ENCODE peak calls at places on chromosomes 5 and 9, in ten cellular contexts. G is AG10803; X is stimulated activated CD4-positive, alpha-beta T cell treated with anti-CD3 and anti-CD28 coated beads, TNF-alpha, amount 100 ng/mL, for 48 hours; K is NCI-H345; O is H1; T is renal cortical epithelial cell; U is Daoy; V is HCEC 1CT; W is NCI-H1930; L is brain microvascular endothelial cell. J is an unnamed sample.

GRCh38 chr5:43627028-43627427 is 24.0 kb downstream of the NNT start:
- DNase-seq in G (peak), X (no peak), K (peak), O (no peak), T (peak), U (peak), V (peak), W (peak), L (peak), J (no peak)

GRCh38 chr5:180178516-180179398 is 30.3 kb downstream of the RASGEF1C start:
- DNase-seq in G (no peak), X (no peak), K (no peak), O (no peak), T (no peak), U (no peak), V (no peak), W (no peak), L (no peak), J (no peak)

GRCh38 chr9:128215491-128216404 is 12.6 kb downstream of the DNM1 start:
- DNase-seq in G (peak), X (no peak), K (no peak), O (no peak), T (peak), U (peak), V (peak), W (no peak), L (peak), J (no peak)

GRCh38 chr5:98248949-98249348 is 524.5 kb upstream of the RGMB start:
- DNase-seq in G (peak), X (no peak), K (no peak), O (no peak), T (peak), U (peak), V (peak), W (no peak), L (peak), J (no peak)

GRCh38 chr5:11672385-11673085 is 231.7 kb downstream of the CTNND2 start:
- DNase-seq in G (no peak), X (no peak), K (no peak), O (no peak), T (no peak), U (no peak), V (no peak), W (no peak), L (no peak), J (no peak)

GRCh38 chr5:86679529-86679928 is 61.8 kb downstream of the COX7C start:
- DNase-seq in G (peak), X (no peak), K (peak), O (no peak), T (peak), U (peak), V (peak), W (no peak), L (peak), J (no peak)

GRCh38 chr5:164818440-164818839 is 1313.0 kb downstream of the MAT2B start:
- DNase-seq in G (no peak), X (no peak), K (no peak), O (no peak), T (peak), U (no peak), V (no peak), W (no peak), L (no peak), J (no peak)

GRCh38 chr5:170631471-170632195 is 127.8 kb downstream of the KCNIP1 start:
- DNase-seq in G (peak), X (no peak), K (no peak), O (no peak), T (no peak), U (peak), V (no peak), W (no peak), L (no peak), J (no peak)

GRCh38 chr9:89010056-89010455 is 18.8 kb downstream of the S1PR3 start:
- DNase-seq in G (no peak), X (no peak), K (no peak), O (no peak), T (no peak), U (no peak), V (no peak), W (no peak), L (no peak), J (no peak)

GRCh38 chr5:153084476-153084875 is 406.0 kb upstream of the GRIA1 start:
- DNase-seq in G (no peak), X (no peak), K (no peak), O (no peak), T (no peak), U (no peak), V (peak), W (no peak), L (no peak), J (no peak)

GRCh38 chr5:135891804-135892203 is 3.8 kb downstream of the IL9 start:
- DNase-seq in G (no peak), X (no peak), K (no peak), O (no peak), T (no peak), U (peak), V (no peak), W (no peak), L (no peak), J (no peak)

GRCh38 chr9:16729656-16730055 is 140.8 kb downstream of the BNC2 start:
- DNase-seq in G (no peak), X (no peak), K (peak), O (no peak), T (peak), U (no peak), V (no peak), W (no peak), L (no peak), J (peak)

GRCh38 chr5:140202078-140202477 is 27.1 kb downstream of the CYSTM1 start:
- DNase-seq in G (no peak), X (no peak), K (no peak), O (no peak), T (peak), U (peak), V (peak), W (no peak), L (peak), J (no peak)

GRCh38 chr5:134545070-134545868 is 19.8 kb downstream of the JADE2 start:
- DNase-seq in G (no peak), X (no peak), K (no peak), O (no peak), T (no peak), U (no peak), V (no peak), W (no peak), L (no peak), J (no peak)

GRCh38 chr9:76688471-76689238 is 75.6 kb upstream of the PCA3 start:
- DNase-seq in G (peak), X (no peak), K (peak), O (no peak), T (peak), U (no peak), V (peak), W (no peak), L (no peak), J (peak)

GRCh38 chr5:35129921-35130485 is 82.3 kb upstream of the AGXT2 start:
- DNase-seq in G (peak), X (peak), K (no peak), O (no peak), T (peak), U (peak), V (peak), W (no peak), L (no peak), J (no peak)

GRCh38 chr9:21326526-21327139 is 8.6 kb downstream of the KLHL9 start:
- DNase-seq in G (peak), X (no peak), K (peak), O (no peak), T (peak), U (no peak), V (peak), W (peak), L (no peak), J (peak)

GRCh38 chr9:77899679-77900354 is 131.8 kb downstream of the GNAQ start:
- DNase-seq in G (peak), X (no peak), K (no peak), O (no peak), T (peak), U (peak), V (peak), W (no peak), L (peak), J (no peak)

GRCh38 chr5:150307617-150308426 is 5.1 kb upstream of the ARSI start:
- DNase-seq in G (no peak), X (no peak), K (no peak), O (no peak), T (no peak), U (no peak), V (no peak), W (no peak), L (no peak), J (no peak)

GRCh38 chr5:168311061-168311566 is 19.7 kb downstream of the WWC1 start:
- DNase-seq in G (no peak), X (no peak), K (peak), O (no peak), T (peak), U (no peak), V (no peak), W (no peak), L (no peak), J (no peak)

GRCh38 chr9:90642570-90643539 is at the start of gene DIRAS2:
- DNase-seq in G (peak), X (no peak), K (peak), O (peak), T (peak), U (peak), V (no peak), W (peak), L (peak), J (peak)

J was measured in NCI-H2107.